ENCODE peak calls at places on chromosomes 7 and 10, in nine cellular contexts. Q is stimulated activated naive B cell treated with anti-CD40 and anti-IgM and Interleukin-4, amounts not matched to agents 10 μg/mL and 1 μg/mL and 100 μg/mL, for 72 hours; J is NCI-H1092 treated with DMSO at 0.1 percent for 48 hours; P is progenitor cell of endocrine pancreas; K is NCI-H524; H is lower lobe of right lung; V is activated CD4-positive, alpha-beta T cell treated with anti-CD3 and anti-CD28 coated beads, Interleukin-2, amount 50 U/mL, for 1 hour; L is C1 segment of cervical spinal cord; M is AG04450. G is an unnamed sample.

GRCh38 chr10:124389613-124390361 is 28.9 kb downstream of the OAT start:
- DNase-seq in Q (no peak), J (no peak), P (no peak), K (no peak), H (no peak), V (no peak), L (no peak), M (no peak), G (no peak)

GRCh38 chr10:57946833-57947232 is 320.9 kb downstream of the IPMK start:
- DNase-seq in Q (no peak), J (no peak), P (no peak), K (no peak), H (no peak), V (no peak), L (no peak), M (no peak), G (no peak)

GRCh38 chr7:17009007-17009719 is 127.4 kb upstream of the AGR3 start:
- DNase-seq in Q (no peak), J (peak), P (no peak), K (no peak), H (no peak), V (no peak), L (no peak), M (no peak), G (no peak)

GRCh38 chr7:135575296-135575695 is 17.6 kb downstream of the NUP205 start:
- DNase-seq in Q (peak), J (no peak), P (no peak), K (no peak), H (no peak), V (no peak), L (no peak), M (no peak), G (no peak)

GRCh38 chr7:43905954-43906326 is 456 bp downstream of the URGCP start:
- DNase-seq in Q (no peak), J (peak), P (peak), K (peak), H (peak), V (peak), L (peak), M (no peak), G (peak)

GRCh38 chr10:110591760-110592159 is 24.3 kb downstream of the SMC3 start:
- DNase-seq in Q (no peak), J (no peak), P (no peak), K (no peak), H (no peak), V (no peak), L (no peak), M (no peak), G (no peak)

GRCh38 chr10:129442866-129443265 is 24.2 kb upstream of the MGMT start:
- DNase-seq in Q (no peak), J (no peak), P (no peak), K (no peak), H (no peak), V (no peak), L (no peak), M (no peak), G (no peak)

GRCh38 chr7:131104611-131105293 is 222.9 kb upstream of the MKLN1 start:
- DNase-seq in Q (no peak), J (no peak), P (no peak), K (no peak), H (no peak), V (no peak), L (no peak), M (no peak), G (no peak)